ENCODE peak calls at places on chromosomes 6 and 20, in five cellular contexts. One of them, this sample, is unnamed.
A peak's percentile ranks its signal among the peaks of the same experiment; 100 is the strongest.

GRCh38 chr6:137867685-137868509 is 838 bp downstream of the TNFAIP3 start:
- DNase-seq in ovary: no peak
- DNase-seq in stomach: peak; percentile 45
- DNase-seq in GM12878: no peak
- DNase-seq in body of pancreas: peak; percentile 39
- DNase-seq in this sample: peak; percentile 77

GRCh38 chr6:160534050-160534696 is 129.9 kb downstream of the LPA start:
- DNase-seq in body of pancreas: peak; percentile 72
- DNase-seq in stomach: peak; percentile 56
- DNase-seq in ovary: peak; percentile 28
- DNase-seq in GM12878: no peak
- DNase-seq in this sample: peak; percentile 70

GRCh38 chr6:154566866-154567265 is 56.4 kb upstream of the CNKSR3 start:
- DNase-seq in body of pancreas: no peak
- DNase-seq in GM12878: no peak
- DNase-seq in stomach: no peak
- DNase-seq in ovary: no peak
- DNase-seq in this sample: no peak

GRCh38 chr6:133501675-133502275 is 260.6 kb downstream of the EYA4 start:
- DNase-seq in stomach: no peak
- DNase-seq in ovary: no peak
- DNase-seq in GM12878: no peak
- DNase-seq in body of pancreas: no peak
- DNase-seq in this sample: no peak

GRCh38 chr6:99543968-99544367 is 24.5 kb downstream of the CCNC start:
- DNase-seq in GM12878: no peak
- DNase-seq in stomach: no peak
- DNase-seq in body of pancreas: no peak
- DNase-seq in ovary: no peak
- DNase-seq in this sample: no peak

GRCh38 chr20:54254596-54254995 is 46.7 kb downstream of the PFDN4 start:
- DNase-seq in stomach: no peak
- DNase-seq in ovary: no peak
- DNase-seq in body of pancreas: no peak
- DNase-seq in GM12878: no peak
- DNase-seq in this sample: no peak

GRCh38 chr6:43836507-43836906 is 66.5 kb downstream of the VEGFA start:
- DNase-seq in stomach: no peak
- DNase-seq in GM12878: no peak
- DNase-seq in ovary: no peak
- DNase-seq in body of pancreas: no peak
- DNase-seq in this sample: no peak

GRCh38 chr20:56515657-56516381 is 8.7 kb upstream of the FAM209A start:
- DNase-seq in body of pancreas: no peak
- DNase-seq in ovary: no peak
- DNase-seq in GM12878: no peak
- DNase-seq in stomach: no peak
- DNase-seq in this sample: no peak

DNA sequence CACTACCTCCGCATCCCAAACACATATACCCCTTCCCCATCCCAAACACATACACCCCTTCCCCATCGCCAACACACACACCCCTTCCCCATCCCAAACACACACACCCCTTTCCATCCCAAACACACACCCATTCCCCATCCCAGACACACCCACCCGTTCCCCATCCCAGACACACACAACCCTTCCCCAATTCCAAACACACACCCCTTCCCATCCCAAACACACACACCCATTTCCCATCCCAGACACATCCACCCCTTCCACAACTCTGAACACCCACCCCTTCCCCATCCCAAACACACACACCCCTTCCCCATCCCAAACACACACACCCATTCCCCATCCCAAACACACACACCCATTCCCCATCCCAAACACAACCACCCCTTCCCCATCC is 314.5 kb downstream of the KIF16B start:
- DNase-seq in body of pancreas: no peak
- DNase-seq in ovary: no peak
- DNase-seq in GM12878: no peak
- DNase-seq in stomach: no peak
- DNase-seq in this sample: no peak
- TF ChIP-seq CTCF in body of pancreas: no peak
- TF ChIP-seq CTCF in ovary: no peak
- TF ChIP-seq CTCF in GM12878: no peak
- TF ChIP-seq CTCF in stomach: no peak
- TF ChIP-seq CTCF in this sample: no peak

GRCh38 chr6:142146828-142147662 is at the start of the genes NMBR and VTA1:
- DNase-seq in ovary: peak; percentile 95
- DNase-seq in GM12878: peak; percentile 97
- DNase-seq in body of pancreas: peak; percentile 99
- DNase-seq in stomach: peak; percentile 97
- DNase-seq in this sample: peak; percentile 98
- TF ChIP-seq POLR2A in ovary: peak; percentile 5
- TF ChIP-seq POLR2A in GM12878: peak; percentile 94
- TF ChIP-seq POLR2A in body of pancreas: no peak
- TF ChIP-seq POLR2A in stomach: no peak
- TF ChIP-seq POLR2A in this sample: no peak

GRCh38 chr20:17651761-17652388 is 30.2 kb downstream of the RRBP1 start:
- DNase-seq in ovary: no peak
- DNase-seq in GM12878: no peak
- DNase-seq in stomach: peak; percentile 59
- DNase-seq in body of pancreas: peak; percentile 66
- DNase-seq in this sample: peak; percentile 60

GRCh38 chr20:17650816-17651760 is 31.0 kb downstream of the RRBP1 start:
- DNase-seq in ovary: no peak
- DNase-seq in body of pancreas: peak; percentile 15
- DNase-seq in GM12878: no peak
- DNase-seq in stomach: no peak
- DNase-seq in this sample: peak; percentile 60

GRCh38 chr20:17648306-17648646 is 33.8 kb downstream of the RRBP1 start:
- DNase-seq in ovary: no peak
- DNase-seq in body of pancreas: peak; percentile 50
- DNase-seq in stomach: no peak
- DNase-seq in GM12878: no peak
- DNase-seq in this sample: peak; percentile 68

GRCh38 chr20:17648782-17649730 is 33.0 kb downstream of the RRBP1 start:
- DNase-seq in body of pancreas: peak; percentile 79
- DNase-seq in GM12878: peak; percentile 5
- DNase-seq in ovary: no peak
- DNase-seq in stomach: peak; percentile 76
- DNase-seq in this sample: peak; percentile 56

GRCh38 chr20:17650301-17650761 is 31.7 kb downstream of the RRBP1 start:
- DNase-seq in GM12878: no peak
- DNase-seq in body of pancreas: peak; percentile 35
- DNase-seq in ovary: no peak
- DNase-seq in stomach: no peak
- DNase-seq in this sample: peak; percentile 64
- H3K4me1 ChIP-seq in GM12878: peaks cover 9% of the 10 kb centered on the region
- H3K4me1 ChIP-seq in body of pancreas: peaks cover 99% of the 10 kb centered on the region
- H3K4me1 ChIP-seq in ovary: peaks cover 35% of the 10 kb centered on the region
- H3K4me1 ChIP-seq in stomach: peaks cover 100% of the 10 kb centered on the region
- H3K4me1 ChIP-seq in this sample: peaks cover 76% of the 10 kb centered on the region

GRCh38 chr6:127842562-127842961 is 58.3 kb downstream of the THEMIS start:
- DNase-seq in ovary: no peak
- DNase-seq in GM12878: no peak
- DNase-seq in stomach: no peak
- DNase-seq in body of pancreas: no peak
- DNase-seq in this sample: no peak

GRCh38 chr6:127841811-127842210 is 59.0 kb downstream of the THEMIS start:
- DNase-seq in stomach: no peak
- DNase-seq in GM12878: no peak
- DNase-seq in ovary: no peak
- DNase-seq in body of pancreas: no peak
- DNase-seq in this sample: no peak

GRCh38 chr6:127843582-127843981 is 57.3 kb downstream of the THEMIS start:
- DNase-seq in stomach: no peak
- DNase-seq in ovary: no peak
- DNase-seq in body of pancreas: no peak
- DNase-seq in GM12878: no peak
- DNase-seq in this sample: no peak

GRCh38 chr6:127845242-127845641 is 55.6 kb downstream of the THEMIS start:
- DNase-seq in GM12878: no peak
- DNase-seq in stomach: no peak
- DNase-seq in ovary: no peak
- DNase-seq in body of pancreas: no peak
- DNase-seq in this sample: no peak

DNA sequence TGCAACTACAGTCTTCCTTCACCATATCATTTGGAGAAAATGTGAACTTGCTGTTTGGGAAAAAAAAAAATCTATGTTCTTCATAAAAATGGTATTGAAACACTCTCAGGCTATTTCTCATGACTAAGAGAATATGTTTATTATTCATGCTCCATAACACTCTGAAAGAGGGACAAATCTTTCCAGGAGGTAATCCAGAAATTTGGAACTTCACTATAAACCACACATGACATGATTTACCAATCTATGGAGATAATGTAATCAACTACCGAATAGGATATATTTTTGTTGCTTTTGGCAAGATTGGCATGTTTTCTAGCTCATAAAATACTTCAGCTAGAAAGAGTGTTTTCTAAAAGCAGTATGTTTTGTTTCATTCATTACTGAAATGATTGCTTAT is 56.3 kb downstream of the THEMIS start:
- DNase-seq in ovary: no peak
- DNase-seq in body of pancreas: no peak
- DNase-seq in stomach: no peak
- DNase-seq in GM12878: no peak
- DNase-seq in this sample: no peak
- TF ChIP-seq CTCF in ovary: no peak
- TF ChIP-seq CTCF in body of pancreas: no peak
- TF ChIP-seq CTCF in stomach: no peak
- TF ChIP-seq CTCF in GM12878: no peak
- TF ChIP-seq CTCF in this sample: no peak

GRCh38 chr6:31627690-31628287 is 7.3 kb downstream of the PRRC2A start:
- DNase-seq in stomach: no peak
- DNase-seq in GM12878: no peak
- DNase-seq in ovary: no peak
- DNase-seq in body of pancreas: no peak
- DNase-seq in this sample: no peak
- TF ChIP-seq POLR2A in stomach: no peak
- TF ChIP-seq POLR2A in GM12878: no peak
- TF ChIP-seq POLR2A in ovary: no peak
- TF ChIP-seq POLR2A in body of pancreas: no peak
- TF ChIP-seq POLR2A in this sample: no peak

GRCh38 chr6:17930321-17930993 is 57.0 kb downstream of the KIF13A start:
- DNase-seq in GM12878: no peak
- DNase-seq in stomach: no peak
- DNase-seq in ovary: no peak
- DNase-seq in body of pancreas: no peak
- DNase-seq in this sample: no peak
- H3K4me1 ChIP-seq in GM12878: no peaks in the 10 kb centered on the region
- H3K4me1 ChIP-seq in stomach: peaks cover 87% of the 10 kb centered on the region
- H3K4me1 ChIP-seq in ovary: peaks cover 25% of the 10 kb centered on the region
- H3K4me1 ChIP-seq in body of pancreas: peaks cover 75% of the 10 kb centered on the region
- H3K4me1 ChIP-seq in this sample: peaks cover 83% of the 10 kb centered on the region

This sample was measured in sigmoid colon.